ENCODE peak calls at places on chromosomes 1 and 21, in eight cellular contexts. One of them, this sample, is unnamed.

GRCh38 chr1:33219886-33220661 is 36.2 kb upstream of the ZNF362 start:
- DNase-seq in neural progenitor cell: no peak
- DNase-seq in endothelial cell: no peak
- DNase-seq in epithelial cell of esophagus: peak; percentile 92
- DNase-seq in astrocyte: peak; percentile 36
- DNase-seq in AG04450: no peak
- DNase-seq in omental fat pad: no peak
- DNase-seq in Calu3: peak; percentile 80
- DNase-seq in this sample: no peak

GRCh38 chr21:42526379-42526727 is 12.7 kb downstream of the SLC37A1 start:
- DNase-seq in neural progenitor cell: no peak
- DNase-seq in endothelial cell: no peak
- DNase-seq in epithelial cell of esophagus: no peak
- DNase-seq in astrocyte: no peak
- DNase-seq in AG04450: no peak
- DNase-seq in omental fat pad: no peak
- DNase-seq in Calu3: peak; percentile 49
- DNase-seq in this sample: no peak

GRCh38 chr1:206803221-206803730 is 31.0 kb upstream of the IL10 start:
- DNase-seq in neural progenitor cell: no peak
- DNase-seq in endothelial cell: no peak
- DNase-seq in epithelial cell of esophagus: no peak
- DNase-seq in astrocyte: no peak
- DNase-seq in AG04450: no peak
- DNase-seq in omental fat pad: no peak
- DNase-seq in Calu3: no peak
- DNase-seq in this sample: no peak

GRCh38 chr1:29586991-29587745 is 350.8 kb downstream of the PTPRU start:
- DNase-seq in neural progenitor cell: no peak
- DNase-seq in endothelial cell: no peak
- DNase-seq in epithelial cell of esophagus: peak; percentile 84
- DNase-seq in astrocyte: peak; percentile 55
- DNase-seq in AG04450: no peak
- DNase-seq in omental fat pad: no peak
- DNase-seq in Calu3: no peak
- DNase-seq in this sample: no peak

GRCh38 chr1:63046539-63046938 is 262.6 kb downstream of the ATG4C start:
- DNase-seq in neural progenitor cell: no peak
- DNase-seq in endothelial cell: no peak
- DNase-seq in epithelial cell of esophagus: no peak
- DNase-seq in astrocyte: no peak
- DNase-seq in AG04450: no peak
- DNase-seq in omental fat pad: no peak
- DNase-seq in Calu3: no peak
- DNase-seq in this sample: no peak

GRCh38 chr1:199404976-199405375 is 622.5 kb upstream of the NR5A2 start:
- DNase-seq in neural progenitor cell: no peak
- DNase-seq in endothelial cell: no peak
- DNase-seq in epithelial cell of esophagus: no peak
- DNase-seq in astrocyte: peak; percentile 45
- DNase-seq in AG04450: peak; percentile 7
- DNase-seq in omental fat pad: no peak
- DNase-seq in Calu3: no peak
- DNase-seq in this sample: no peak

GRCh38 chr1:83836543-83836942 is 162.4 kb downstream of the TTLL7 start:
- DNase-seq in neural progenitor cell: no peak
- DNase-seq in endothelial cell: no peak
- DNase-seq in epithelial cell of esophagus: no peak
- DNase-seq in astrocyte: no peak
- DNase-seq in AG04450: no peak
- DNase-seq in omental fat pad: no peak
- DNase-seq in Calu3: no peak
- DNase-seq in this sample: no peak

GRCh38 chr1:19311931-19312781 is at the start of the genes AKR7A2 and SLC66A1:
- DNase-seq in neural progenitor cell: peak; percentile 98
- DNase-seq in endothelial cell: peak; percentile 97
- DNase-seq in epithelial cell of esophagus: peak; percentile 94
- DNase-seq in astrocyte: peak; percentile 70
- DNase-seq in AG04450: peak; percentile 72
- DNase-seq in omental fat pad: peak; percentile 68
- DNase-seq in Calu3: peak; percentile 93
- DNase-seq in this sample: peak; percentile 93

GRCh38 chr1:210496063-210496462 is 167.4 kb downstream of the HHAT start:
- DNase-seq in neural progenitor cell: no peak
- DNase-seq in endothelial cell: no peak
- DNase-seq in epithelial cell of esophagus: peak; percentile 2
- DNase-seq in astrocyte: peak; percentile 91
- DNase-seq in AG04450: peak; percentile 61
- DNase-seq in omental fat pad: no peak
- DNase-seq in Calu3: no peak
- DNase-seq in this sample: no peak

GRCh38 chr1:6472391-6472790 is 6.4 kb upstream of the TNFRSF25 start:
- DNase-seq in neural progenitor cell: no peak
- DNase-seq in endothelial cell: peak; percentile 47
- DNase-seq in epithelial cell of esophagus: no peak
- DNase-seq in astrocyte: no peak
- DNase-seq in AG04450: no peak
- DNase-seq in omental fat pad: no peak
- DNase-seq in Calu3: peak; percentile 54
- DNase-seq in this sample: no peak
- TF ChIP-seq CTCF in neural progenitor cell: peak; percentile 38
- TF ChIP-seq CTCF in endothelial cell: peak; percentile 32
- TF ChIP-seq CTCF in epithelial cell of esophagus: peak; percentile 54
- TF ChIP-seq CTCF in astrocyte: peak; percentile 23
- TF ChIP-seq CTCF in AG04450: peak; percentile 24
- TF ChIP-seq CTCF in omental fat pad: no peak
- TF ChIP-seq CTCF in Calu3: peak; percentile 28
- TF ChIP-seq CTCF in this sample: no peak

GRCh38 chr1:242129103-242129502 is 130.2 kb upstream of the MAP1LC3C start:
- DNase-seq in neural progenitor cell: peak; percentile 45
- DNase-seq in endothelial cell: no peak
- DNase-seq in epithelial cell of esophagus: peak; percentile 35
- DNase-seq in astrocyte: no peak
- DNase-seq in AG04450: no peak
- DNase-seq in omental fat pad: no peak
- DNase-seq in Calu3: no peak
- DNase-seq in this sample: no peak
- TF ChIP-seq CTCF in neural progenitor cell: peak; percentile 62
- TF ChIP-seq CTCF in endothelial cell: no peak
- TF ChIP-seq CTCF in epithelial cell of esophagus: peak; percentile 42
- TF ChIP-seq CTCF in astrocyte: no peak
- TF ChIP-seq CTCF in AG04450: no peak
- TF ChIP-seq CTCF in omental fat pad: no peak
- TF ChIP-seq CTCF in Calu3: no peak
- TF ChIP-seq CTCF in this sample: peak; percentile 42

GRCh38 chr1:17198476-17199258 is 6.3 kb upstream of the PADI1 start:
- DNase-seq in neural progenitor cell: no peak
- DNase-seq in endothelial cell: no peak
- DNase-seq in epithelial cell of esophagus: no peak
- DNase-seq in astrocyte: peak; percentile 20
- DNase-seq in AG04450: no peak
- DNase-seq in omental fat pad: no peak
- DNase-seq in Calu3: no peak
- DNase-seq in this sample: no peak
- TF ChIP-seq CTCF in neural progenitor cell: no peak
- TF ChIP-seq CTCF in endothelial cell: no peak
- TF ChIP-seq CTCF in epithelial cell of esophagus: no peak
- TF ChIP-seq CTCF in astrocyte: no peak
- TF ChIP-seq CTCF in AG04450: no peak
- TF ChIP-seq CTCF in omental fat pad: no peak
- TF ChIP-seq CTCF in Calu3: no peak
- TF ChIP-seq CTCF in this sample: no peak

GRCh38 chr21:30251781-30252180 is 31.0 kb downstream of the KRTAP24-1 start:
- DNase-seq in neural progenitor cell: no peak
- DNase-seq in endothelial cell: no peak
- DNase-seq in epithelial cell of esophagus: peak; percentile 77
- DNase-seq in astrocyte: no peak
- DNase-seq in AG04450: no peak
- DNase-seq in omental fat pad: no peak
- DNase-seq in Calu3: no peak
- DNase-seq in this sample: no peak

GRCh38 chr21:30256100-30256499 is 26.6 kb downstream of the KRTAP24-1 start:
- DNase-seq in neural progenitor cell: no peak
- DNase-seq in endothelial cell: no peak
- DNase-seq in epithelial cell of esophagus: peak; percentile 68
- DNase-seq in astrocyte: no peak
- DNase-seq in AG04450: no peak
- DNase-seq in omental fat pad: no peak
- DNase-seq in Calu3: no peak
- DNase-seq in this sample: no peak

GRCh38 chr21:30255679-30256078 is 27.1 kb downstream of the KRTAP24-1 start:
- DNase-seq in neural progenitor cell: no peak
- DNase-seq in endothelial cell: no peak
- DNase-seq in epithelial cell of esophagus: no peak
- DNase-seq in astrocyte: no peak
- DNase-seq in AG04450: no peak
- DNase-seq in omental fat pad: no peak
- DNase-seq in Calu3: no peak
- DNase-seq in this sample: no peak

GRCh38 chr21:30257773-30258172 is 25.0 kb downstream of the KRTAP24-1 start:
- DNase-seq in neural progenitor cell: peak; percentile 75
- DNase-seq in endothelial cell: peak; percentile 34
- DNase-seq in epithelial cell of esophagus: peak; percentile 84
- DNase-seq in astrocyte: no peak
- DNase-seq in AG04450: no peak
- DNase-seq in omental fat pad: no peak
- DNase-seq in Calu3: peak; percentile 36
- DNase-seq in this sample: peak; percentile 6
- TF ChIP-seq CTCF in neural progenitor cell: peak; percentile 61
- TF ChIP-seq CTCF in endothelial cell: peak; percentile 64
- TF ChIP-seq CTCF in epithelial cell of esophagus: peak; percentile 64
- TF ChIP-seq CTCF in astrocyte: peak; percentile 19
- TF ChIP-seq CTCF in AG04450: no peak
- TF ChIP-seq CTCF in omental fat pad: no peak
- TF ChIP-seq CTCF in Calu3: no peak
- TF ChIP-seq CTCF in this sample: peak; percentile 28

GRCh38 chr1:58032621-58033073 is 513.9 kb downstream of the OMA1 start:
- DNase-seq in neural progenitor cell: no peak
- DNase-seq in endothelial cell: no peak
- DNase-seq in epithelial cell of esophagus: no peak
- DNase-seq in astrocyte: no peak
- DNase-seq in AG04450: no peak
- DNase-seq in omental fat pad: no peak
- DNase-seq in Calu3: no peak
- DNase-seq in this sample: no peak

GRCh38 chr1:58033311-58033710 is 513.2 kb downstream of the OMA1 start:
- DNase-seq in neural progenitor cell: no peak
- DNase-seq in endothelial cell: no peak
- DNase-seq in epithelial cell of esophagus: no peak
- DNase-seq in astrocyte: no peak
- DNase-seq in AG04450: no peak
- DNase-seq in omental fat pad: no peak
- DNase-seq in Calu3: no peak
- DNase-seq in this sample: no peak

GRCh38 chr1:58031416-58031815 is 515.1 kb downstream of the OMA1 start:
- DNase-seq in neural progenitor cell: no peak
- DNase-seq in endothelial cell: no peak
- DNase-seq in epithelial cell of esophagus: no peak
- DNase-seq in astrocyte: no peak
- DNase-seq in AG04450: no peak
- DNase-seq in omental fat pad: no peak
- DNase-seq in Calu3: no peak
- DNase-seq in this sample: no peak

GRCh38 chr1:58035523-58035922 is 511.0 kb downstream of the OMA1 start:
- DNase-seq in neural progenitor cell: peak; percentile 64
- DNase-seq in endothelial cell: peak; percentile 14
- DNase-seq in epithelial cell of esophagus: peak; percentile 40
- DNase-seq in astrocyte: no peak
- DNase-seq in AG04450: no peak
- DNase-seq in omental fat pad: no peak
- DNase-seq in Calu3: no peak
- DNase-seq in this sample: no peak
- TF ChIP-seq CTCF in neural progenitor cell: peak; percentile 56
- TF ChIP-seq CTCF in endothelial cell: no peak
- TF ChIP-seq CTCF in epithelial cell of esophagus: peak; percentile 37
- TF ChIP-seq CTCF in astrocyte: peak; percentile 8
- TF ChIP-seq CTCF in AG04450: no peak
- TF ChIP-seq CTCF in omental fat pad: no peak
- TF ChIP-seq CTCF in Calu3: no peak
- TF ChIP-seq CTCF in this sample: no peak

GRCh38 chr21:45105906-45106485 is 31.6 kb downstream of the ADARB1 start:
- DNase-seq in neural progenitor cell: no peak
- DNase-seq in endothelial cell: no peak
- DNase-seq in epithelial cell of esophagus: no peak
- DNase-seq in astrocyte: no peak
- DNase-seq in AG04450: no peak
- DNase-seq in omental fat pad: no peak
- DNase-seq in Calu3: no peak
- DNase-seq in this sample: no peak

GRCh38 chr21:45100866-45101265 is 26.5 kb downstream of the ADARB1 start:
- DNase-seq in neural progenitor cell: no peak
- DNase-seq in endothelial cell: no peak
- DNase-seq in epithelial cell of esophagus: no peak
- DNase-seq in astrocyte: no peak
- DNase-seq in AG04450: no peak
- DNase-seq in omental fat pad: no peak
- DNase-seq in Calu3: no peak
- DNase-seq in this sample: no peak

GRCh38 chr21:45103966-45104520 is 29.7 kb downstream of the ADARB1 start:
- DNase-seq in neural progenitor cell: no peak
- DNase-seq in endothelial cell: no peak
- DNase-seq in epithelial cell of esophagus: no peak
- DNase-seq in astrocyte: no peak
- DNase-seq in AG04450: no peak
- DNase-seq in omental fat pad: no peak
- DNase-seq in Calu3: no peak
- DNase-seq in this sample: no peak

GRCh38 chr21:45104560-45104959 is 30.2 kb downstream of the ADARB1 start:
- DNase-seq in neural progenitor cell: no peak
- DNase-seq in endothelial cell: no peak
- DNase-seq in epithelial cell of esophagus: peak; percentile 60
- DNase-seq in astrocyte: no peak
- DNase-seq in AG04450: no peak
- DNase-seq in omental fat pad: no peak
- DNase-seq in Calu3: peak; percentile 61
- DNase-seq in this sample: no peak

GRCh38 chr21:45102391-45102932 is 28.1 kb downstream of the ADARB1 start:
- DNase-seq in neural progenitor cell: no peak
- DNase-seq in endothelial cell: no peak
- DNase-seq in epithelial cell of esophagus: peak; percentile 70
- DNase-seq in astrocyte: no peak
- DNase-seq in AG04450: no peak
- DNase-seq in omental fat pad: no peak
- DNase-seq in Calu3: peak; percentile 45
- DNase-seq in this sample: no peak
- TF ChIP-seq CTCF in neural progenitor cell: peak; percentile 13
- TF ChIP-seq CTCF in endothelial cell: peak; percentile 35
- TF ChIP-seq CTCF in epithelial cell of esophagus: peak; percentile 58
- TF ChIP-seq CTCF in astrocyte: peak; percentile 28
- TF ChIP-seq CTCF in AG04450: peak; percentile 31
- TF ChIP-seq CTCF in omental fat pad: no peak
- TF ChIP-seq CTCF in Calu3: no peak
- TF ChIP-seq CTCF in this sample: no peak

This sample was measured in nephron progenitor cell.